ENCODE peak calls at places on chromosomes 3 and 15, in seven cellular contexts. N is left lung, W is coronary artery, C is A549, M is heart left ventricle, D is psoas muscle, X is fibroblast of lung. A is an unnamed sample.

GRCh38 chr15:86016750-86017149 is 62.9 kb upstream of the AGBL1 start:
- DNase-seq in N (no peak), W (no peak), C (no peak), X (no peak), D (no peak), M (no peak), A (no peak)

GRCh38 chr3:55406666-55407425 is 80.3 kb downstream of the WNT5A start:
- DNase-seq in M (no peak), C (no peak), X (no peak), N (no peak), W (no peak), D (no peak), A (no peak)

GRCh38 chr3:3664916-3665315 is 134.3 kb upstream of the LRRN1 start:
- DNase-seq in X (no peak), C (peak), D (no peak), W (no peak), M (no peak), N (no peak), A (no peak)

GRCh38 chr3:69012836-69013255 is 638 bp downstream of the EOGT start:
- DNase-seq in M (peak), W (peak), D (peak), X (peak), C (peak), N (peak), A (peak)

GRCh38 chr3:179398574-179399249 is 51.2 kb downstream of the MFN1 start:
- DNase-seq in D (no peak), N (no peak), W (no peak), M (no peak), X (no peak), C (no peak), A (no peak)

GRCh38 chr3:128698211-128699011 is 27.6 kb upstream of the RAB7A start:
- DNase-seq in D (peak), W (no peak), C (peak), N (peak), M (peak), X (no peak), A (peak)

GRCh38 chr3:69671082-69671952 is 67.9 kb upstream of the MITF start:
- DNase-seq in C (peak), N (no peak), M (no peak), D (no peak), W (no peak), X (peak), A (peak)

GRCh38 chr3:168540726-168541125 is 445.0 kb upstream of the GOLIM4 start:
- DNase-seq in X (no peak), W (no peak), M (no peak), N (no peak), D (no peak), C (no peak), A (no peak)

GRCh38 chr15:93041159-93041547 is 47.9 kb downstream of the RGMA start:
- DNase-seq in D (peak), C (no peak), M (peak), X (no peak), N (no peak), W (no peak), A (no peak)

GRCh38 chr15:68479406-68479805 is 47.4 kb upstream of the ITGA11 start:
- DNase-seq in D (peak), W (no peak), X (peak), C (no peak), N (no peak), M (no peak), A (no peak)

GRCh38 chr3:184595726-184596125 is 34.1 kb downstream of the EPHB3 start:
- DNase-seq in D (no peak), M (peak), W (no peak), N (no peak), X (no peak), C (no peak), A (no peak)

GRCh38 chr3:115693868-115694267 is 70.6 kb downstream of the GAP43 start:
- DNase-seq in M (no peak), D (no peak), N (no peak), W (no peak), C (no peak), X (no peak), A (no peak)

GRCh38 chr3:27590437-27591320 is 106.5 kb upstream of the SLC4A7 start:
- DNase-seq in M (no peak), C (peak), N (no peak), W (no peak), D (no peak), X (peak), A (peak)

GRCh38 chr3:46372492-46373359 is 2.0 kb downstream of the CCR5 start:
- DNase-seq in W (no peak), D (no peak), X (peak), C (no peak), M (no peak), N (no peak), A (peak)

GRCh38 chr15:68640791-68641331 is 62.1 kb downstream of the CORO2B start:
- DNase-seq in C (no peak), M (no peak), X (peak), N (no peak), W (peak), D (no peak), A (peak)

GRCh38 chr15:78108300-78109084 is 16.1 kb downstream of the SH2D7 start:
- DNase-seq in D (peak), X (peak), W (peak), C (peak), N (peak), M (peak), A (peak)

GRCh38 chr3:119969759-119970158 is 124.5 kb downstream of the GSK3B start:
- DNase-seq in X (no peak), N (no peak), W (no peak), C (no peak), D (no peak), M (no peak), A (peak)

GRCh38 chr3:65545429-65545828 is 493.3 kb downstream of the MAGI1 start:
- DNase-seq in X (peak), N (no peak), C (peak), W (no peak), D (no peak), M (no peak), A (no peak)

GRCh38 chr3:146747928-146748327 is 142.8 kb upstream of the PLSCR5 start:
- DNase-seq in X (peak), N (no peak), C (peak), M (no peak), W (no peak), D (no peak), A (no peak)

GRCh38 chr3:102492300-102492699 is 57.5 kb downstream of the ZPLD1 start:
- DNase-seq in X (no peak), M (no peak), W (no peak), C (no peak), D (no peak), N (no peak), A (no peak)

GRCh38 chr3:126450219-126450618 is 25.5 kb downstream of the ZXDC start:
- DNase-seq in N (no peak), W (no peak), D (no peak), M (no peak), C (no peak), X (no peak), A (no peak)

GRCh38 chr3:98199020-98199419 is 32.5 kb downstream of the OR5H15 start:
- DNase-seq in M (no peak), X (no peak), D (no peak), N (no peak), C (no peak), W (no peak), A (no peak)

GRCh38 chr15:72737723-72738122 is 45.8 kb downstream of the ADPGK start:
- DNase-seq in N (no peak), D (no peak), W (no peak), C (no peak), M (no peak), X (no peak), A (no peak)

GRCh38 chr15:66129561-66129960 is 124.0 kb downstream of the MEGF11 start:
- DNase-seq in C (no peak), W (no peak), M (no peak), X (no peak), N (no peak), D (no peak), A (no peak)

GRCh38 chr15:38705421-38706219 is 141.0 kb upstream of the RASGRP1 start:
- DNase-seq in C (no peak), D (no peak), X (no peak), M (no peak), W (no peak), N (no peak), A (no peak)

DNA sequence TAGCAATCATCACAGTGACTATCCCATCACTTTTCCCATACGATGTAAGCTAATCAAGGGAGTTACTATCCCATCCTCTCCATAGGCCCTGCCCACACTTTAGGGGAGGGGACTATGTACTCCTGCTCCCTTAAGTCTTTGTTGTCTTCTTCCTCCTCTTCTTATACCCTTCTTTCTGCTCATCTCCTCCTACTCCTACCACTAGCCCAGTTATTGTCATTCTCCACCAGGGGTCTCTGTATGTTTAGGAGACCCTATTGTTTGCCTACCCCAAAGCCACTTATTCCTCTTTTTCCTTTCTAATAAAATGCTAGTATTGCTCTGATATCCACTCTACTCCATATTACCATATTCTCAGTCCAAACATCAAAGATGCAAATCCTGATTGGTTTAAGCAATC is 27.8 kb downstream of the STAC start:
- DNase-seq in N (no peak), D (no peak), C (no peak), W (no peak), M (no peak), X (no peak), A (no peak)
- TF ChIP-seq CTCF in N (no peak), D (no peak), C (peak), W (no peak), M (no peak), X (peak), A (no peak)

GRCh38 chr15:37104413-37105392 is 4.4 kb upstream of the MEIS2 start:
- DNase-seq in N (no peak), X (no peak), D (no peak), C (no peak), M (no peak), W (no peak), A (no peak)
- H3K27ac ChIP-seq in N (no peak), X (no peak), D (no peak), C (no peak), M (no peak), W (peak), A (no peak)

GRCh38 chr15:98382139-98382538 is 266.2 kb upstream of the IGF1R start:
- DNase-seq in M (no peak), D (no peak), C (peak), W (no peak), X (no peak), N (no peak), A (no peak)
- TF ChIP-seq CTCF in M (no peak), D (no peak), C (no peak), W (no peak), X (no peak), N (no peak), A (no peak)

GRCh38 chr3:14884665-14885064 is 62.7 kb upstream of the NR2C2 start:
- DNase-seq in X (no peak), D (no peak), W (no peak), M (no peak), C (no peak), N (no peak), A (no peak)

GRCh38 chr3:14889188-14889587 is 58.2 kb upstream of the NR2C2 start:
- DNase-seq in W (no peak), M (no peak), C (no peak), N (no peak), X (no peak), D (no peak), A (no peak)

GRCh38 chr3:14886101-14886500 is 61.3 kb upstream of the NR2C2 start:
- DNase-seq in W (no peak), M (no peak), N (no peak), X (no peak), D (no peak), C (no peak), A (no peak)

GRCh38 chr3:14883226-14883625 is 64.2 kb upstream of the NR2C2 start:
- DNase-seq in D (no peak), W (no peak), N (no peak), M (no peak), C (no peak), X (no peak), A (no peak)

DNA sequence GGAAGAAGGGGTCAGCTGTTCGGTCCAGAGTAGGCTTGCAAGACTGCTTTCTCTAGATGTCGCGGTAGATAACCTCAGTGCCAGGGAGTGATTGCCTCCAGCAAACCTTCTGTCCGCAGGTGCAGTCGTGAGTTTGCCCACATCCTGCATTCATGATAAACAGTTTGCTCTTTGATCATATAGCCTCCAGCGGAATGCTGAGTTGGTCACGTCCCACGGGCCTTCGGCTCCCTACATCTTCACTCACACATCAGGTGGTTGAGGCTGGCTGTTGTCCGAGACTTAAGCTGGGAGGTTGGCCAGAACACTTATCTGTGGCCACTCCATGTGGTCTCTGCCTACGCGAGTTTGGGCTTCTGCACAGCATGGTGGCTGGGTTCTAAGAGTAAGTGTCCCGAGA is 62.1 kb upstream of the NR2C2 start:
- DNase-seq in X (no peak), D (no peak), W (no peak), M (no peak), N (no peak), C (no peak), A (no peak)
- H3K27ac ChIP-seq in X (no peak), D (no peak), W (no peak), M (no peak), N (no peak), C (no peak), A (no peak)

DNA sequence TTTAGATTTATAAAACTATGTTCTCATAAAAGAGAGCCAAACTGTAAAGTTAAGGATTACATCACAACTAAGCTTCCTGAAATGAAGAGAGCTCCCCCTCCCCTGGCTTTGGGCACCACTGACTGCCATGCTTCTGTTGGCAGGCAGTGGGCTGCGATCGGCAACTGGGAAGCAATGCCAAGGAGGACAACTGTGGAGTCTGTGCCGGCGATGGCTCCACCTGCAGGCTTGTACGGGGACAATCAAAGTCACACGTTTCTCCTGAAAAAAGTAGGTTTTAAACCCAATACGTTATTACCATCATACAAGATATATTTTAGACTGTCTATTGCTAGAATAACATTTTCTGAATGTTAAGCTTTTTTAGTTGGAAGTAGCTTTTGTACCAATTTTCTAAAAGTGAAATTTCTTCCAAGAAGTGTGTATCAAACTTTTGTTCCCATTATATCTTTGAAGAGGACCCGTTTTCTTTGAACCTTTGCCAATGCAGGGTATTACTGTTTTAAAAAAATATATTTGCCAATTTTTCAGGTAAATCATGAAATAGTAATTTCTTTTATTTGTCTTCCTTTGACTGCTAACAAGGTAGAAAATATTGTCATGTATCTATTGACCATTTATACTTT is 184.1 kb downstream of the ADAMTSL3 start:
- DNase-seq in C (peak), X (peak), M (no peak), D (no peak), N (peak), W (no peak), A (peak)
- TF ChIP-seq CTCF in C (peak), X (peak), M (peak), D (peak), N (no peak), W (no peak), A (peak)

DNA sequence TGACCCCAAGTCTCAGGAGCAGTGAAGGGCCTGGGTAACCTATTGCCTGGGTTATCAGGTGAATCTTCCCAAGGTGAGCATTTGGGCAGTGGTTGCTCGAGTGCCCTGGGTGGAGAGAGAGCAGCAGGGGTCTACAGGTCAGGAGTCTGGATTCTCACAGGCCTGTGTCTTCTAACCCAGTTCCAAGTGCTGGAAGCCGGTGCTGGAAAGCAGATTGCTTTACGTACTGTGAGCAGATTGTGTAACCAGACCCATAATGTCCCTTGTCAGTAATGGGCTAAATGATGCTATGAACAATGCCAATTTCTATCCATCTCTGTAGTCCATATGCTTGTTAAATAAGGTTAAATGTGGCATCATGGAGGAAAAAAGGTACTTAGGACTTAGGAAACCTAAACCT is 106.4 kb downstream of the TPRG1 start:
- DNase-seq in M (no peak), W (no peak), X (no peak), N (no peak), C (no peak), D (no peak), A (no peak)
- H3K27ac ChIP-seq in M (no peak), W (no peak), X (no peak), N (no peak), C (peak), D (no peak), A (peak)

GRCh38 chr15:28127036-28127435 is 27.9 kb upstream of the OCA2 start:
- DNase-seq in W (no peak), M (peak), C (no peak), N (no peak), D (no peak), X (no peak), A (no peak)

GRCh38 chr15:28128036-28128435 is 28.9 kb upstream of the OCA2 start:
- DNase-seq in N (peak), X (no peak), W (no peak), D (peak), C (no peak), M (peak), A (no peak)

GRCh38 chr15:28124841-28125240 is 25.7 kb upstream of the OCA2 start:
- DNase-seq in N (no peak), W (no peak), M (peak), C (no peak), D (no peak), X (no peak), A (no peak)

GRCh38 chr15:28123408-28124023 is 24.4 kb upstream of the OCA2 start:
- DNase-seq in W (no peak), D (peak), X (peak), C (peak), M (peak), N (no peak), A (peak)

DNA sequence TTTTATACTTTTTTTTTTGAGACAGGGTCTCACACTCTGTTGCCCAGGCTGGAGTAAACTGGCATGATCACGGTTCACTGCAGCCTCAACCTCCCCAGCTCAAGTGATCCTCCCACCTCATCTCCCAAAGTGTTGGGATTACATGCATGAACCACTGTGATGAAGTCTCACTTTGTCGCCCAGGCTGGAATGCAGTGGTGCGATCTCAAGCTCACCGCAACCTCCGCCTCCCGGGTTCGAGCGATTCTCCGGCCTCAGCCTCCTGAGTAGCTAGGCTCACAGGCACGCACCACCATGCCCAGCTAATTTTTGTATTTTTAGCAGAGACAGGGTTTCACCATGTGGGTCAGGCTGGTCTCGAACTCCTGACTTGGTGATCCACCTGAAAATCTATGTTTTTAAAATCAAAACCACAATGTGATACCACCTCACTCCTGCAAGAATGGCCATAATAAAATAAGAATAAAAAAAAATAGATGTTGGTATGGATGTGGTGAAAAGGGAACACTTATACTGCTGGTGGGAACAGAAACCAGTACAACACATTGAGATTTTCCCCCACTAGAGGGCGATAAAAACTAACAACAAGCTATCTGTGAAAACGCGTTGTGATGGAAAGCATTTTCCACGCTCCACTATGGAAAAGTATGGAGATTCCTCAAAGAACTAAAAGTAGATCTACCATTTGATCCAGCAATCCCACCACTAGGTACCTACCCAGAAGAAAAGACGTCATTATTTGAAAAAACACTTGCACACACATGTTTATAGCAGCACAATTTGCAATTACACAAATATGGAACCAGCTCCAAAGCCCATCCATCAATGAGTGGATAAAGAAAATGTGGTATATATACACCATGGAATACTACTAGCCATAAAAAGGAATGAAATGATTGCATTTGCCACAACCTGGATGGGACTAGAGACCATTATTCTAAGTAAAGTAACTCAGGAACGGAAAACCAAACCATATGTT is 26.8 kb upstream of the OCA2 start:
- DNase-seq in M (peak), C (peak), X (peak), N (no peak), W (no peak), D (no peak), A (no peak)
- TF ChIP-seq CTCF in M (peak), C (peak), X (peak), N (peak), W (peak), D (peak), A (peak)

GRCh38 chr15:67136802-67137201 is 71.4 kb downstream of the SMAD3 start:
- DNase-seq in X (no peak), W (no peak), N (no peak), C (no peak), D (no peak), M (no peak), A (no peak)
- H3K27ac ChIP-seq in X (peak), W (no peak), N (peak), C (peak), D (peak), M (no peak), A (no peak)

A was measured in RWPE1.